ENCODE peak calls at places on chromosomes 3 and 15, in six cellular contexts. Z is WERI-Rb-1, J is lung, P is dorsolateral prefrontal cortex, N is adrenal gland, D is cardiac muscle cell. K is an unnamed sample.

GRCh38 chr15:60396560-60396963 is 1.2 kb downstream of the ANXA2 start:
- DNase-seq in Z (no peak), J (no peak), P (no peak), N (no peak), D (no peak), K (no peak)

GRCh38 chr3:151226088-151226563 is 23.1 kb upstream of the GPR171 start:
- DNase-seq in Z (no peak), J (no peak), P (no peak), N (no peak), D (no peak), K (no peak)

GRCh38 chr3:53193466-53194217 is 32.6 kb downstream of the PRKCD start:
- DNase-seq in Z (no peak), J (no peak), P (no peak), N (no peak), D (no peak), K (no peak)

GRCh38 chr3:59424268-59425010 is 374.6 kb upstream of the CFAP20DC start:
- DNase-seq in Z (no peak), J (no peak), P (no peak), N (no peak), D (no peak), K (no peak)

GRCh38 chr3:120093119-120093922 is 926 bp downstream of the GSK3B start:
- DNase-seq in Z (no peak), J (no peak), P (peak), N (peak), D (peak), K (no peak)

GRCh38 chr15:87829651-87830050 is 426.9 kb downstream of the NTRK3 start:
- DNase-seq in Z (no peak), J (no peak), P (no peak), N (no peak), D (no peak), K (no peak)

GRCh38 chr15:28884151-28884940 is 1.4 kb upstream of the APBA2 start:
- DNase-seq in Z (no peak), J (no peak), P (no peak), N (no peak), D (no peak), K (no peak)

GRCh38 chr3:177680442-177680821 is 483.1 kb upstream of the TBL1XR1 start:
- DNase-seq in Z (no peak), J (no peak), P (no peak), N (no peak), D (no peak), K (no peak)

GRCh38 chr3:52829906-52830463 is 487 bp downstream of the ITIH4 start:
- DNase-seq in Z (no peak), J (no peak), P (no peak), N (no peak), D (no peak), K (no peak)

GRCh38 chr15:73002509-73002908 is 49.8 kb upstream of the NEO1 start:
- DNase-seq in Z (no peak), J (no peak), P (no peak), N (no peak), D (no peak), K (no peak)

GRCh38 chr3:165805834-165806561 is 31.2 kb downstream of the BCHE start:
- DNase-seq in Z (no peak), J (no peak), P (no peak), N (no peak), D (no peak), K (no peak)

GRCh38 chr3:52489453-52489852 is 5.7 kb upstream of the STAB1 start:
- DNase-seq in Z (no peak), J (no peak), P (no peak), N (no peak), D (no peak), K (no peak)

GRCh38 chr3:158668506-158668905 is 3.9 kb downstream of the LXN start:
- DNase-seq in Z (no peak), J (no peak), P (no peak), N (no peak), D (no peak), K (no peak)

GRCh38 chr15:32717290-32718081 is at the start of gene GREM1:
- DNase-seq in Z (peak), J (no peak), P (peak), N (no peak), D (peak), K (no peak)

GRCh38 chr15:79973445-79974180 is 2.6 kb upstream of the BCL2A1 start:
- DNase-seq in Z (no peak), J (no peak), P (no peak), N (no peak), D (no peak), K (no peak)

GRCh38 chr15:29695486-29696167 is 126.6 kb downstream of the TJP1 start:
- DNase-seq in Z (peak), J (no peak), P (no peak), N (no peak), D (no peak), K (no peak)

GRCh38 chr3:124786491-124787241 is 56.4 kb downstream of the UMPS start:
- DNase-seq in Z (no peak), J (no peak), P (no peak), N (no peak), D (no peak), K (no peak)

GRCh38 chr15:45573961-45574629 is 13.1 kb upstream of the BLOC1S6 start:
- DNase-seq in Z (peak), J (no peak), P (no peak), N (no peak), D (peak), K (no peak)

GRCh38 chr3:61875976-61876671 is 314.8 kb downstream of the PTPRG start:
- DNase-seq in Z (no peak), J (no peak), P (no peak), N (no peak), D (no peak), K (no peak)

GRCh38 chr3:61877359-61877770 is 316.0 kb downstream of the PTPRG start:
- DNase-seq in Z (no peak), J (no peak), P (no peak), N (no peak), D (no peak), K (no peak)

GRCh38 chr3:61876797-61877196 is 315.4 kb downstream of the PTPRG start:
- DNase-seq in Z (no peak), J (no peak), P (no peak), N (no peak), D (no peak), K (no peak)

GRCh38 chr3:61875488-61875887 is 314.1 kb downstream of the PTPRG start:
- DNase-seq in Z (no peak), J (no peak), P (no peak), N (no peak), D (no peak), K (no peak)

GRCh38 chr3:61875073-61875472 is 313.7 kb downstream of the PTPRG start:
- DNase-seq in Z (no peak), J (peak), P (no peak), N (no peak), D (peak), K (no peak)
- H3K27ac ChIP-seq in Z (no peak), J (peak), P (peak), N (no peak), D (peak), K (no peak)

DNA sequence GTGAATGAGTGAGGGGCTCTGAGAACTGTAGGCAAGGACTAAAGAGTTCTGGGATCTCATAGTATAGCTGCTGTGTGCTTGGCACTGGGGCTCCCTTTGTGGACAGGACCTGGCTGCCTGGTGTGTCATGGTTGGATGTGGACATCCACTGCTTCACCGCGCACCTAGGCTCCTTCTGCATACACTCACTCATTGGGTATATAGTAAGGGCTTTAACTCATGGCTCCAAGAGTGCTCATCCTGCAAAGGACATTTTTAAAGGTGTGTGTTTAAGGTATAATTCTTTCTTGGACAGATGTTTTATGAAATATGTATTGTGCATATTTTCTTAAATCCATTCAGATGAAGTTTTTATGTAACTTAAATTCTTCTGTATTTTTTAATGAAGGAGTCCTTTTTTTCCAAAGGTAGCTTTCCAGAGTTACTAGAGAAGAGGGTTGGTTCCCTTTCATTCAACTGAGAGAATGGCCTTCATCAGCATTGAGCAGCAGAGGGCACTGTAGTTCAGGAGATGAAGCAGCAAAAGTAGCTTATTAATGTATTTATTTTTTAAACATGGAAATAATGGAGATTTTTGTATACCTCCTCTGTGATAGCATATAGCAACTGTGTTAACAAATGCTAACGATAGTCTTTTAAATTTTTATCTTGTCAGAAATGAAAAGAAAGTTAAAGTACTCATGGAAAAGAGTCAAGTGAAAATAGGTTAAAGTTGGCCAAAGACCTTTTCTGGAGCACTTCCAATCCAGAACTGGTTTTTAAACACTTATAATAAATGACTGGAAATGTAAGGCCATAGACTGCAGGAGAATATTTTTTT is 25.2 kb downstream of the OXNAD1 start:
- DNase-seq in Z (peak), J (peak), P (no peak), N (peak), D (peak), K (peak)
- H3K4me3 ChIP-seq in Z (no peak), J (no peak), P (no peak), N (no peak), D (no peak), K (no peak)

GRCh38 chr15:89824607-89824867 is 9.9 kb upstream of the ANPEP start:
- DNase-seq in Z (no peak), J (no peak), P (no peak), N (no peak), D (no peak), K (no peak)

GRCh38 chr15:89822030-89822429 is 7.4 kb upstream of the ANPEP start:
- DNase-seq in Z (no peak), J (no peak), P (no peak), N (no peak), D (no peak), K (no peak)

GRCh38 chr15:89823836-89824606 is 9.4 kb upstream of the ANPEP start:
- DNase-seq in Z (no peak), J (no peak), P (no peak), N (no peak), D (no peak), K (no peak)

GRCh38 chr15:89822611-89822950 is 7.9 kb upstream of the ANPEP start:
- DNase-seq in Z (no peak), J (no peak), P (no peak), N (no peak), D (no peak), K (no peak)

GRCh38 chr15:89822951-89823701 is 8.5 kb upstream of the ANPEP start:
- DNase-seq in Z (no peak), J (no peak), P (no peak), N (no peak), D (no peak), K (peak)
- H3K27ac ChIP-seq in Z (no peak), J (no peak), P (no peak), N (no peak), D (no peak), K (no peak)

GRCh38 chr3:184601576-184602405 is 40.2 kb downstream of the EPHB3 start:
- DNase-seq in Z (no peak), J (no peak), P (no peak), N (no peak), D (no peak), K (peak)
- H3K4me3 ChIP-seq in Z (no peak), J (no peak), P (peak), N (no peak), D (no peak), K (no peak)